ENCODE peak calls at places on chromosomes 16 and 17, in four cellular contexts. W is A172, M is gastrocnemius medialis, H is skeletal muscle cell. N is an unnamed sample.

GRCh38 chr17:55089955-55090573 is 121.5 kb downstream of the STXBP4 start:
- DNase-seq in W (peak), M (no peak), H (no peak), N (no peak)

GRCh38 chr17:37828313-37829124 is 83.7 kb upstream of the HNF1B start:
- DNase-seq in W (peak), M (no peak), H (no peak), N (no peak)

GRCh38 chr17:75619506-75620431 is 13.5 kb upstream of the SMIM5 start:
- DNase-seq in W (peak), M (no peak), H (no peak), N (no peak)

GRCh38 chr17:40312131-40312731 is 3.3 kb downstream of the RARA start:
- DNase-seq in W (peak), M (peak), H (no peak), N (no peak)

GRCh38 chr16:4336701-4337539 is 14.2 kb downstream of the PAM16 start:
- DNase-seq in W (no peak), M (no peak), H (no peak), N (no peak)

GRCh38 chr16:50478773-50479149 is 69.4 kb upstream of the NKD1 start:
- DNase-seq in W (no peak), M (no peak), H (no peak), N (no peak)

GRCh38 chr16:84298376-84298899 is 3.8 kb downstream of the WFDC1 start:
- DNase-seq in W (no peak), M (no peak), H (no peak), N (no peak)

GRCh38 chr16:2846511-2847310 is 11.3 kb downstream of the PRSS22 start:
- DNase-seq in W (peak), M (no peak), H (peak), N (no peak)

GRCh38 chr16:72172105-72173034 is at the start of gene PMFBP1:
- DNase-seq in W (peak), M (peak), H (peak), N (peak)

GRCh38 chr16:86303787-86304685 is 206.3 kb upstream of the FOXF1 start:
- DNase-seq in W (no peak), M (no peak), H (no peak), N (no peak)

GRCh38 chr17:51085150-51085805 is 35.4 kb downstream of the SPAG9 start:
- DNase-seq in W (peak), M (no peak), H (no peak), N (no peak)

GRCh38 chr17:77382356-77382911 is 241.7 kb downstream of the SEC14L1 start:
- DNase-seq in W (no peak), M (no peak), H (no peak), N (no peak)

GRCh38 chr17:48570325-48571023 is 7.7 kb downstream of the HOXB4 start:
- DNase-seq in W (no peak), M (no peak), H (no peak), N (no peak)

GRCh38 chr16:12321363-12321762 is 344.8 kb downstream of the SNX29 start:
- DNase-seq in W (no peak), M (no peak), H (no peak), N (no peak)

GRCh38 chr16:67268136-67268579 is 11.2 kb upstream of the PLEKHG4 start:
- DNase-seq in W (peak), M (no peak), H (no peak), N (no peak)

GRCh38 chr17:60959011-60959410 is 281.4 kb downstream of the BCAS3 start:
- DNase-seq in W (no peak), M (no peak), H (no peak), N (no peak)

GRCh38 chr17:40490289-40490853 is 11.1 kb downstream of the TNS4 start:
- DNase-seq in W (no peak), M (peak), H (no peak), N (no peak)

GRCh38 chr17:43468746-43469544 is 14.8 kb upstream of the DHX8 start:
- DNase-seq in W (peak), M (no peak), H (peak), N (peak)